ENCODE peak calls at places on chromosomes 3 and 15, in ten cellular contexts. One of them, this sample, is unnamed.

GRCh38 chr3:8975081-8976020 is 12.1 kb upstream of the RAD18 start:
- DNase-seq in psoas muscle: no peak
- DNase-seq in foreskin keratinocyte: no peak
- DNase-seq in OCI-LY7: no peak
- DNase-seq in Peyer's patch: no peak
- DNase-seq in CD4-positive, alpha-beta T cell: no peak
- DNase-seq in fibroblast of mammary gland: peak
- DNase-seq in WTC11: no peak
- DNase-seq in cardiac muscle cell: no peak
- DNase-seq in fibroblast of lung: no peak
- DNase-seq in this sample: no peak

GRCh38 chr15:35383511-35383910 is 162.5 kb downstream of the DPH6 start:
- DNase-seq in fibroblast of lung: no peak
- DNase-seq in OCI-LY7: no peak
- DNase-seq in fibroblast of mammary gland: peak
- DNase-seq in CD4-positive, alpha-beta T cell: no peak
- DNase-seq in cardiac muscle cell: no peak
- DNase-seq in psoas muscle: no peak
- DNase-seq in WTC11: no peak
- DNase-seq in Peyer's patch: no peak
- DNase-seq in foreskin keratinocyte: no peak
- DNase-seq in this sample: no peak

GRCh38 chr15:95269247-95270155 is 1038.1 kb downstream of the MCTP2 start:
- DNase-seq in Peyer's patch: no peak
- DNase-seq in OCI-LY7: no peak
- DNase-seq in CD4-positive, alpha-beta T cell: no peak
- DNase-seq in psoas muscle: no peak
- DNase-seq in cardiac muscle cell: no peak
- DNase-seq in foreskin keratinocyte: no peak
- DNase-seq in fibroblast of mammary gland: no peak
- DNase-seq in fibroblast of lung: no peak
- DNase-seq in WTC11: no peak
- DNase-seq in this sample: no peak

GRCh38 chr3:186025161-186025560 is 83.7 kb downstream of the ETV5 start:
- DNase-seq in CD4-positive, alpha-beta T cell: no peak
- DNase-seq in Peyer's patch: no peak
- DNase-seq in fibroblast of mammary gland: peak
- DNase-seq in OCI-LY7: no peak
- DNase-seq in psoas muscle: no peak
- DNase-seq in WTC11: no peak
- DNase-seq in fibroblast of lung: peak
- DNase-seq in foreskin keratinocyte: no peak
- DNase-seq in cardiac muscle cell: peak
- DNase-seq in this sample: no peak

GRCh38 chr3:194140520-194141414 is 4.8 kb downstream of the HES1 start:
- DNase-seq in cardiac muscle cell: peak
- DNase-seq in OCI-LY7: no peak
- DNase-seq in Peyer's patch: peak
- DNase-seq in fibroblast of mammary gland: peak
- DNase-seq in psoas muscle: peak
- DNase-seq in WTC11: peak
- DNase-seq in foreskin keratinocyte: peak
- DNase-seq in CD4-positive, alpha-beta T cell: no peak
- DNase-seq in fibroblast of lung: no peak
- DNase-seq in this sample: no peak

GRCh38 chr3:149657796-149658443 is at the start of gene WWTR1:
- DNase-seq in WTC11: peak
- DNase-seq in CD4-positive, alpha-beta T cell: peak
- DNase-seq in OCI-LY7: no peak
- DNase-seq in fibroblast of lung: peak
- DNase-seq in foreskin keratinocyte: peak
- DNase-seq in fibroblast of mammary gland: peak
- DNase-seq in Peyer's patch: peak
- DNase-seq in cardiac muscle cell: peak
- DNase-seq in psoas muscle: peak
- DNase-seq in this sample: peak

GRCh38 chr3:87792193-87792531 is 266.6 kb downstream of the CGGBP1 start:
- DNase-seq in CD4-positive, alpha-beta T cell: no peak
- DNase-seq in OCI-LY7: no peak
- DNase-seq in fibroblast of mammary gland: no peak
- DNase-seq in psoas muscle: no peak
- DNase-seq in Peyer's patch: no peak
- DNase-seq in foreskin keratinocyte: no peak
- DNase-seq in WTC11: no peak
- DNase-seq in fibroblast of lung: no peak
- DNase-seq in cardiac muscle cell: no peak
- DNase-seq in this sample: no peak

GRCh38 chr15:60729850-60730458 is 251.0 kb upstream of the ICE2 start:
- DNase-seq in OCI-LY7: no peak
- DNase-seq in fibroblast of lung: no peak
- DNase-seq in psoas muscle: no peak
- DNase-seq in foreskin keratinocyte: no peak
- DNase-seq in fibroblast of mammary gland: no peak
- DNase-seq in CD4-positive, alpha-beta T cell: no peak
- DNase-seq in WTC11: no peak
- DNase-seq in cardiac muscle cell: no peak
- DNase-seq in Peyer's patch: no peak
- DNase-seq in this sample: no peak

GRCh38 chr3:57961828-57962447 is 46.3 kb upstream of the FLNB start:
- DNase-seq in WTC11: no peak
- DNase-seq in foreskin keratinocyte: peak
- DNase-seq in CD4-positive, alpha-beta T cell: no peak
- DNase-seq in psoas muscle: no peak
- DNase-seq in cardiac muscle cell: peak
- DNase-seq in Peyer's patch: no peak
- DNase-seq in fibroblast of mammary gland: peak
- DNase-seq in fibroblast of lung: peak
- DNase-seq in OCI-LY7: peak
- DNase-seq in this sample: no peak

GRCh38 chr15:71066983-71067382 is 48.3 kb upstream of the THSD4 start:
- DNase-seq in WTC11: no peak
- DNase-seq in fibroblast of lung: peak
- DNase-seq in Peyer's patch: no peak
- DNase-seq in foreskin keratinocyte: peak
- DNase-seq in fibroblast of mammary gland: peak
- DNase-seq in psoas muscle: no peak
- DNase-seq in CD4-positive, alpha-beta T cell: no peak
- DNase-seq in OCI-LY7: no peak
- DNase-seq in cardiac muscle cell: peak
- DNase-seq in this sample: no peak

GRCh38 chr3:156093966-156094365 is 26.4 kb upstream of the KCNAB1 start:
- DNase-seq in fibroblast of mammary gland: no peak
- DNase-seq in fibroblast of lung: no peak
- DNase-seq in foreskin keratinocyte: no peak
- DNase-seq in CD4-positive, alpha-beta T cell: no peak
- DNase-seq in WTC11: peak
- DNase-seq in OCI-LY7: no peak
- DNase-seq in cardiac muscle cell: no peak
- DNase-seq in psoas muscle: no peak
- DNase-seq in Peyer's patch: no peak
- DNase-seq in this sample: no peak

GRCh38 chr3:107347717-107348116 is 29.5 kb upstream of the CCDC54 start:
- DNase-seq in cardiac muscle cell: peak
- DNase-seq in psoas muscle: no peak
- DNase-seq in fibroblast of lung: no peak
- DNase-seq in OCI-LY7: no peak
- DNase-seq in CD4-positive, alpha-beta T cell: no peak
- DNase-seq in foreskin keratinocyte: no peak
- DNase-seq in Peyer's patch: no peak
- DNase-seq in fibroblast of mammary gland: no peak
- DNase-seq in WTC11: no peak
- DNase-seq in this sample: no peak

GRCh38 chr15:43948691-43949325 is 122.0 kb downstream of the WDR76 start:
- DNase-seq in cardiac muscle cell: no peak
- DNase-seq in fibroblast of mammary gland: no peak
- DNase-seq in WTC11: no peak
- DNase-seq in OCI-LY7: no peak
- DNase-seq in Peyer's patch: no peak
- DNase-seq in fibroblast of lung: no peak
- DNase-seq in CD4-positive, alpha-beta T cell: no peak
- DNase-seq in psoas muscle: no peak
- DNase-seq in foreskin keratinocyte: no peak
- DNase-seq in this sample: no peak

GRCh38 chr3:23292432-23292831 is 89.3 kb downstream of the UBE2E2 start:
- DNase-seq in fibroblast of mammary gland: no peak
- DNase-seq in foreskin keratinocyte: no peak
- DNase-seq in fibroblast of lung: no peak
- DNase-seq in OCI-LY7: no peak
- DNase-seq in cardiac muscle cell: no peak
- DNase-seq in Peyer's patch: no peak
- DNase-seq in WTC11: no peak
- DNase-seq in CD4-positive, alpha-beta T cell: no peak
- DNase-seq in psoas muscle: no peak
- DNase-seq in this sample: no peak

GRCh38 chr3:55349851-55350250 is 137.3 kb downstream of the WNT5A start:
- DNase-seq in Peyer's patch: no peak
- DNase-seq in psoas muscle: no peak
- DNase-seq in WTC11: no peak
- DNase-seq in fibroblast of mammary gland: no peak
- DNase-seq in cardiac muscle cell: no peak
- DNase-seq in foreskin keratinocyte: no peak
- DNase-seq in fibroblast of lung: no peak
- DNase-seq in OCI-LY7: no peak
- DNase-seq in CD4-positive, alpha-beta T cell: no peak
- DNase-seq in this sample: no peak

DNA sequence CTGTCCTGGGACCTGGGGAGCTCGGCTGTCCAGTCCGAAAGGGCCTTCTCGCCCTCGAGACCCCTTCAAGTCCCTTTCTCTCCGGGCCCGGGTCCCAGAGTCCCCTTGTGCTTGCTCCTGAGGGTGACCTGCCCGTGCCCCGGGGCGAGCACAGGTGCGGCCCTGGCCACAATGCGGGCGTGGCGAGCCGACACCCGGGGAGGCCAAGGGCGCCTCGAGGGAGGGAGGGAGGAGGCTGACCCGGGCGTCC is 828 bp upstream of the MEF2A start:
- DNase-seq in CD4-positive, alpha-beta T cell: no peak
- DNase-seq in WTC11: peak
- DNase-seq in fibroblast of lung: no peak
- DNase-seq in Peyer's patch: no peak
- DNase-seq in psoas muscle: no peak
- DNase-seq in foreskin keratinocyte: no peak
- DNase-seq in fibroblast of mammary gland: no peak
- DNase-seq in OCI-LY7: no peak
- DNase-seq in cardiac muscle cell: no peak
- DNase-seq in this sample: peak
- TF ChIP-seq CTCF in CD4-positive, alpha-beta T cell: no peak
- TF ChIP-seq CTCF in WTC11: no peak
- TF ChIP-seq CTCF in fibroblast of lung: no peak
- TF ChIP-seq CTCF in Peyer's patch: no peak
- TF ChIP-seq CTCF in psoas muscle: no peak
- TF ChIP-seq CTCF in foreskin keratinocyte: no peak
- TF ChIP-seq CTCF in fibroblast of mammary gland: no peak
- TF ChIP-seq CTCF in OCI-LY7: no peak
- TF ChIP-seq CTCF in cardiac muscle cell: no peak
- TF ChIP-seq CTCF in this sample: no peak

GRCh38 chr3:141487419-141488345 is 855 bp downstream of the RASA2 start:
- DNase-seq in foreskin keratinocyte: peak
- DNase-seq in CD4-positive, alpha-beta T cell: peak
- DNase-seq in OCI-LY7: peak
- DNase-seq in fibroblast of mammary gland: peak
- DNase-seq in cardiac muscle cell: peak
- DNase-seq in WTC11: peak
- DNase-seq in psoas muscle: peak
- DNase-seq in Peyer's patch: peak
- DNase-seq in fibroblast of lung: peak
- DNase-seq in this sample: peak
- TF ChIP-seq CTCF in foreskin keratinocyte: no peak
- TF ChIP-seq CTCF in CD4-positive, alpha-beta T cell: no peak
- TF ChIP-seq CTCF in OCI-LY7: no peak
- TF ChIP-seq CTCF in fibroblast of mammary gland: no peak
- TF ChIP-seq CTCF in cardiac muscle cell: no peak
- TF ChIP-seq CTCF in WTC11: no peak
- TF ChIP-seq CTCF in psoas muscle: peak
- TF ChIP-seq CTCF in Peyer's patch: no peak
- TF ChIP-seq CTCF in fibroblast of lung: no peak
- TF ChIP-seq CTCF in this sample: no peak

GRCh38 chr15:72472907-72473669 is 1.0 kb upstream of the ARIH1 start:
- DNase-seq in cardiac muscle cell: peak
- DNase-seq in CD4-positive, alpha-beta T cell: no peak
- DNase-seq in fibroblast of lung: peak
- DNase-seq in Peyer's patch: no peak
- DNase-seq in OCI-LY7: peak
- DNase-seq in psoas muscle: no peak
- DNase-seq in WTC11: no peak
- DNase-seq in foreskin keratinocyte: no peak
- DNase-seq in fibroblast of mammary gland: peak
- DNase-seq in this sample: no peak
- TF ChIP-seq CTCF in cardiac muscle cell: peak
- TF ChIP-seq CTCF in CD4-positive, alpha-beta T cell: peak
- TF ChIP-seq CTCF in fibroblast of lung: peak
- TF ChIP-seq CTCF in Peyer's patch: no peak
- TF ChIP-seq CTCF in OCI-LY7: no peak
- TF ChIP-seq CTCF in psoas muscle: peak
- TF ChIP-seq CTCF in WTC11: no peak
- TF ChIP-seq CTCF in foreskin keratinocyte: peak
- TF ChIP-seq CTCF in fibroblast of mammary gland: peak
- TF ChIP-seq CTCF in this sample: peak

GRCh38 chr3:182668541-182668940 is 124.8 kb upstream of the ATP11B start:
- DNase-seq in Peyer's patch: no peak
- DNase-seq in CD4-positive, alpha-beta T cell: no peak
- DNase-seq in psoas muscle: no peak
- DNase-seq in fibroblast of lung: no peak
- DNase-seq in WTC11: no peak
- DNase-seq in OCI-LY7: no peak
- DNase-seq in cardiac muscle cell: no peak
- DNase-seq in fibroblast of mammary gland: no peak
- DNase-seq in foreskin keratinocyte: peak
- DNase-seq in this sample: no peak

GRCh38 chr3:182673336-182673735 is 120.0 kb upstream of the ATP11B start:
- DNase-seq in fibroblast of mammary gland: no peak
- DNase-seq in fibroblast of lung: no peak
- DNase-seq in OCI-LY7: no peak
- DNase-seq in Peyer's patch: no peak
- DNase-seq in psoas muscle: no peak
- DNase-seq in cardiac muscle cell: no peak
- DNase-seq in CD4-positive, alpha-beta T cell: no peak
- DNase-seq in WTC11: no peak
- DNase-seq in foreskin keratinocyte: no peak
- DNase-seq in this sample: no peak

GRCh38 chr3:182668974-182669373 is 124.3 kb upstream of the ATP11B start:
- DNase-seq in OCI-LY7: no peak
- DNase-seq in psoas muscle: no peak
- DNase-seq in foreskin keratinocyte: peak
- DNase-seq in CD4-positive, alpha-beta T cell: no peak
- DNase-seq in fibroblast of lung: no peak
- DNase-seq in Peyer's patch: no peak
- DNase-seq in cardiac muscle cell: no peak
- DNase-seq in fibroblast of mammary gland: no peak
- DNase-seq in WTC11: no peak
- DNase-seq in this sample: no peak

GRCh38 chr3:182671942-182672341 is 121.4 kb upstream of the ATP11B start:
- DNase-seq in cardiac muscle cell: peak
- DNase-seq in CD4-positive, alpha-beta T cell: no peak
- DNase-seq in OCI-LY7: no peak
- DNase-seq in fibroblast of lung: no peak
- DNase-seq in WTC11: no peak
- DNase-seq in fibroblast of mammary gland: peak
- DNase-seq in foreskin keratinocyte: no peak
- DNase-seq in psoas muscle: no peak
- DNase-seq in Peyer's patch: no peak
- DNase-seq in this sample: no peak
- TF ChIP-seq CTCF in cardiac muscle cell: no peak
- TF ChIP-seq CTCF in CD4-positive, alpha-beta T cell: no peak
- TF ChIP-seq CTCF in OCI-LY7: no peak
- TF ChIP-seq CTCF in fibroblast of lung: no peak
- TF ChIP-seq CTCF in WTC11: no peak
- TF ChIP-seq CTCF in fibroblast of mammary gland: no peak
- TF ChIP-seq CTCF in foreskin keratinocyte: no peak
- TF ChIP-seq CTCF in psoas muscle: no peak
- TF ChIP-seq CTCF in Peyer's patch: no peak
- TF ChIP-seq CTCF in this sample: no peak

GRCh38 chr3:37456270-37456708 is 281.9 kb upstream of the LRRFIP2 start:
- DNase-seq in foreskin keratinocyte: no peak
- DNase-seq in Peyer's patch: peak
- DNase-seq in OCI-LY7: no peak
- DNase-seq in CD4-positive, alpha-beta T cell: no peak
- DNase-seq in fibroblast of mammary gland: peak
- DNase-seq in psoas muscle: peak
- DNase-seq in cardiac muscle cell: peak
- DNase-seq in fibroblast of lung: peak
- DNase-seq in WTC11: no peak
- DNase-seq in this sample: no peak
- TF ChIP-seq CTCF in foreskin keratinocyte: no peak
- TF ChIP-seq CTCF in Peyer's patch: no peak
- TF ChIP-seq CTCF in OCI-LY7: no peak
- TF ChIP-seq CTCF in CD4-positive, alpha-beta T cell: no peak
- TF ChIP-seq CTCF in fibroblast of mammary gland: no peak
- TF ChIP-seq CTCF in psoas muscle: no peak
- TF ChIP-seq CTCF in cardiac muscle cell: no peak
- TF ChIP-seq CTCF in fibroblast of lung: no peak
- TF ChIP-seq CTCF in WTC11: no peak
- TF ChIP-seq CTCF in this sample: no peak

This sample was measured in CD14-positive monocyte.